ENCODE peak calls at places on chromosomes 16 and 17, in eight cellular contexts. B is HFF-Myc, G is psoas muscle, Z is bronchial epithelial cell, X is PC-9, H is mucosa of descending colon, W is A549, R is ovary. F is an unnamed sample.

GRCh38 chr17:15257316-15257925 is 7.7 kb downstream of the PMP22 start:
- DNase-seq in B (peak), G (peak), Z (peak), X (no peak), H (peak), W (peak), R (peak), F (peak)

GRCh38 chr17:29444589-29444988 is 54.4 kb downstream of the TAOK1 start:
- DNase-seq in B (no peak), G (no peak), Z (peak), X (no peak), H (no peak), W (no peak), R (no peak), F (no peak)

GRCh38 chr16:86085795-86086194 is 186.8 kb downstream of the IRF8 start:
- DNase-seq in B (no peak), G (no peak), Z (no peak), X (no peak), H (no peak), W (no peak), R (no peak), F (peak)

GRCh38 chr17:17721140-17721668 is 39.9 kb downstream of the RAI1 start:
- DNase-seq in B (no peak), G (no peak), Z (no peak), X (peak), H (no peak), W (no peak), R (no peak), F (no peak)

GRCh38 chr17:75457047-75457654 is 716 bp downstream of the TMEM94 start:
- DNase-seq in B (no peak), G (peak), Z (no peak), X (no peak), H (peak), W (peak), R (peak), F (peak)

GRCh38 chr17:34146440-34147043 is 108.5 kb upstream of the CCL2 start:
- DNase-seq in B (no peak), G (no peak), Z (peak), X (no peak), H (peak), W (peak), R (no peak), F (peak)

GRCh38 chr17:74245818-74246204 is 28.2 kb upstream of the DNAI2 start:
- DNase-seq in B (no peak), G (no peak), Z (no peak), X (no peak), H (no peak), W (no peak), R (no peak), F (no peak)

GRCh38 chr17:37698132-37698615 is 46.7 kb downstream of the HNF1B start:
- DNase-seq in B (no peak), G (no peak), Z (peak), X (peak), H (no peak), W (peak), R (no peak), F (no peak)

GRCh38 chr16:12773216-12773615 is 30.5 kb downstream of the CPPED1 start:
- DNase-seq in B (no peak), G (no peak), Z (no peak), X (no peak), H (no peak), W (no peak), R (no peak), F (no peak)

GRCh38 chr16:74862743-74863244 is 88.2 kb upstream of the FA2H start:
- DNase-seq in B (peak), G (no peak), Z (peak), X (peak), H (peak), W (peak), R (no peak), F (no peak)

GRCh38 chr17:83073389-83074063 is 5.9 kb upstream of the METRNL start:
- DNase-seq in B (no peak), G (peak), Z (peak), X (peak), H (peak), W (no peak), R (no peak), F (no peak)

DNA sequence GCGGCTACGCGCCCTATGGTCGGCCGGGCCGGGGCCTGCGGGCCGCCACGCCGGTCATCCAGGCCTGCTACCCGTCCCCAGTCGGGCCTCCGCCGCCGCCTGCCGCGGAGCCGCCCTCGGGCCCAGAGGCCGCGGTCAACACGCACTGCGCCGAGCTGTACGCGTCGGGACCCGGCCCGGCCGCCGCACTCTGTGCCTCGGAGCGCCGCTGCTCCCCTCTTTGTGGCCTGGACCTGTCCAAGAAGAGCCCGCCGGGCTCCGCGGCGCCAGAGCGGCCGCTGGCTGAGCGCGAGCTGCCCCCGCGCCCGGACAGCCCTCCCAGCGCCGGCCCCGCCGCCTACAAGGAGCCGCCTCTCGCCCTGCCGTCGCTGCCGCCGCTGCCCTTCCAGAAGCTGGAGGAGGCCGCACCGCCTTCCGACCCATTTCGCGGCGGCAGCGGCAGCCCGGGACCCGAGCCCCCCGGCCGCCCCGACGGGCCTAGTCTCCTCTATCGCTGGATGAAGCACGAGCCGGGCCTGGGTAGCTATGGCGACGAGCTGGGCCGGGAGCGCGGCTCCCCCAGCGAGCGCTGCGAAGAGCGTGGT is 2.3 kb downstream of the HIC1 start:
- DNase-seq in B (no peak), G (peak), Z (no peak), X (no peak), H (no peak), W (no peak), R (peak), F (no peak)
- H3K4me3 ChIP-seq in B (peak), G (peak), Z (no peak), X (no peak), H (no peak), W (no peak), R (peak), F (no peak)

GRCh38 chr17:79842656-79843474 is 3.6 kb upstream of the CBX4 start:
- DNase-seq in B (no peak), G (no peak), Z (no peak), X (no peak), H (peak), W (no peak), R (peak), F (no peak)
- H3K4me3 ChIP-seq in B (peak), G (peak), Z (peak), X (peak), H (no peak), W (no peak), R (peak), F (peak)

GRCh38 chr17:50165466-50165865 is 339 bp upstream of the SGCA start:
- DNase-seq in B (no peak), G (no peak), Z (no peak), X (no peak), H (no peak), W (no peak), R (no peak), F (peak)

GRCh38 chr17:50165066-50165465 is 739 bp upstream of the SGCA start:
- DNase-seq in B (no peak), G (no peak), Z (no peak), X (no peak), H (no peak), W (no peak), R (no peak), F (peak)

GRCh38 chr17:50165867-50166517 is at the start of gene SGCA:
- DNase-seq in B (no peak), G (peak), Z (no peak), X (no peak), H (no peak), W (no peak), R (no peak), F (peak)

GRCh38 chr17:50163846-50164696 is 1.7 kb upstream of the SGCA start:
- DNase-seq in B (no peak), G (peak), Z (no peak), X (no peak), H (no peak), W (no peak), R (no peak), F (peak)

DNA sequence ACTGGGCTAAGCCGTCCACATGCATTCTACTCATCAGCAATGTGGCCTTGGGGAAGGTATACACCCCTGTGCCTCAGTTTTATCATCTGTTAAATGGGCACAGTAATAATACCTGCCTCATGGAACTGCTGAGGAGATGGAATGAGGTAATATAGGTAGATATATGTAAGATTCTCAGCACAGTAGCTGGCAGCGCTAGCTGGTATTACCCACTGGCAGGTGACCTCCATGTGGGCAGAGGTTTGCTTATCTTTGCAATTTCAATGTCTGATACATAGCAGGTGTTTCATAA is 1.2 kb upstream of the SGCA start:
- DNase-seq in B (no peak), G (no peak), Z (no peak), X (no peak), H (no peak), W (no peak), R (no peak), F (no peak)
- H3K4me3 ChIP-seq in B (no peak), G (peak), Z (no peak), X (no peak), H (no peak), W (no peak), R (no peak), F (no peak)

DNA sequence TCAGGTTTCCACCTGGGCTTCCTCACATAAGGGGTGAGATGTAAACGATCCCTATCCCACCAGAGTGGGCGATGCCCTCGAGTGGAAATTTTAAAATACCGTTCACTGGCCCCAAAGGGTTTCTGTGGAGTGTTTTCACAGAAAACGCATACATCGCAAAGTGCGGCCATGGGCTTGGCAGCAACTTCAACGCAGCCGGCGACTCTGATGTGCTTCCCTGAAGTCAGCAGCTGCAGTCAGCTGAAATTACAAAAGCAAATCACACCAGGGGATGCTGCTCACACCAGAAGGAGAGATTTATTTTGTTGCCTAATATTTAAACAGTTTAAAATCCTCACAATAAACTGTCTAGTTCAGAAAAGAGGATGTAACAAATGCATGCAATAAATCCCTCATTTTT is 17.6 kb upstream of the XYLT2 start:
- DNase-seq in B (no peak), G (no peak), Z (no peak), X (no peak), H (peak), W (no peak), R (no peak), F (no peak)
- H3K4me3 ChIP-seq in B (no peak), G (no peak), Z (no peak), X (no peak), H (no peak), W (no peak), R (no peak), F (no peak)

GRCh38 chr16:28495098-28495793 is 803 bp downstream of the APOBR start:
- DNase-seq in B (no peak), G (no peak), Z (no peak), X (no peak), H (peak), W (no peak), R (no peak), F (peak)

GRCh38 chr16:28492511-28492910 is 637 bp upstream of the CLN3 start:
- DNase-seq in B (no peak), G (no peak), Z (no peak), X (no peak), H (no peak), W (no peak), R (no peak), F (no peak)

GRCh38 chr16:28495795-28496749 is 1.6 kb downstream of the APOBR start:
- DNase-seq in B (no peak), G (no peak), Z (no peak), X (no peak), H (no peak), W (no peak), R (no peak), F (no peak)

GRCh38 chr16:28491970-28492474 is at the start of gene CLN3:
- DNase-seq in B (peak), G (peak), Z (peak), X (peak), H (peak), W (peak), R (peak), F (peak)

DNA sequence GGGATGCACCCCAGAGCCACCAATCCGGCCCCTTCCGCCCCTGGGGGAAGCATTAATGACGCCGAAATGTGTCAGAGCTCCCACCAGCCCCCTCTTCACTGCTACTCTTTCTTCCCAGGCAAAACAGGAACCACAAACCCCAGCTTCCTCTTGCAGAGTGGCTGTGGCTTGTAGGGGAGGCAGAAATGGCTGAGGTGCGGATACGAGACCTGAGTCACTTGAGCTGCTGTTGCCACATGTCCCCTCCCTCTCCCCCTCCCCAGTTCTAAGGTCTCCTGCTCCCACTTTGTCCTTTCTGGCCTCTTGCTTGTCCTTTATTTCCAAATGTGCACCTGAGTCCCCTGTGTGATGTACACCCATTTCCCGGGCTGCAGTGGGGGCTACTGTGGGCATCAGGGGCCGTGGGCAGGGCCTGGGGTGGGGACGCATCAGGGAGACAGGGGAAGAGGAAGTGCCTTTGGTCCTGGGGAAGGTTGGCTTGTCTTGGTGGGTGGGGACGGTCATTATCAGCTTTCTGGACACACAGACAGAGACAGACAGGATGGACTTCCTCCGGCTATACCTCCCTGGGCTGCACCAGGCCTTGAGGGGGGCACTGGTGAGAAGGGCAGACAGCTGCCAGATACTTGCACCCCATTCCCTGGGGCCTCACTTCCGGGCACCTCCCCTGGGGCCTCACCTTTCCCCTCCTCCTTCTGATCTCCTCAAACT is at the start of gene APOBR:
- DNase-seq in B (no peak), G (peak), Z (no peak), X (no peak), H (peak), W (no peak), R (no peak), F (peak)
- H3K4me3 ChIP-seq in B (no peak), G (peak), Z (no peak), X (no peak), H (peak), W (no peak), R (no peak), F (peak)

GRCh38 chr16:50273382-50273690 is 7.0 kb downstream of the ADCY7 start:
- DNase-seq in B (no peak), G (no peak), Z (no peak), X (no peak), H (no peak), W (no peak), R (no peak), F (no peak)
- H3K4me3 ChIP-seq in B (no peak), G (no peak), Z (no peak), X (no peak), H (no peak), W (no peak), R (no peak), F (no peak)

GRCh38 chr16:68470461-68471150 is 22.3 kb upstream of the SMPD3 start:
- DNase-seq in B (no peak), G (peak), Z (no peak), X (no peak), H (peak), W (no peak), R (no peak), F (peak)

GRCh38 chr16:68468849-68469248 is 20.5 kb upstream of the SMPD3 start:
- DNase-seq in B (no peak), G (no peak), Z (no peak), X (peak), H (peak), W (no peak), R (no peak), F (no peak)

GRCh38 chr16:68473358-68474064 is 25.2 kb upstream of the SMPD3 start:
- DNase-seq in B (no peak), G (no peak), Z (no peak), X (no peak), H (no peak), W (no peak), R (no peak), F (peak)

GRCh38 chr16:68472581-68472980 is 24.3 kb upstream of the SMPD3 start:
- DNase-seq in B (no peak), G (no peak), Z (no peak), X (no peak), H (no peak), W (no peak), R (no peak), F (no peak)

GRCh38 chr16:68469728-68470460 is 21.6 kb upstream of the SMPD3 start:
- DNase-seq in B (no peak), G (no peak), Z (no peak), X (no peak), H (peak), W (no peak), R (no peak), F (no peak)
- H3K4me3 ChIP-seq in B (no peak), G (peak), Z (no peak), X (no peak), H (no peak), W (no peak), R (no peak), F (peak)

GRCh38 chr17:46059457-46059856 is 60.4 kb downstream of the STH start:
- DNase-seq in B (no peak), G (no peak), Z (no peak), X (no peak), H (no peak), W (no peak), R (no peak), F (no peak)

GRCh38 chr17:46053911-46054534 is 55.0 kb downstream of the STH start:
- DNase-seq in B (peak), G (no peak), Z (peak), X (no peak), H (no peak), W (peak), R (no peak), F (no peak)

GRCh38 chr17:46060461-46060860 is 61.4 kb downstream of the STH start:
- DNase-seq in B (no peak), G (no peak), Z (no peak), X (no peak), H (no peak), W (no peak), R (no peak), F (no peak)

GRCh38 chr17:46056800-46057304 is 57.8 kb downstream of the STH start:
- DNase-seq in B (no peak), G (no peak), Z (peak), X (peak), H (no peak), W (peak), R (no peak), F (no peak)

GRCh38 chr17:46057366-46057765 is 58.3 kb downstream of the STH start:
- DNase-seq in B (no peak), G (no peak), Z (no peak), X (no peak), H (no peak), W (peak), R (no peak), F (no peak)
- H3K4me3 ChIP-seq in B (no peak), G (no peak), Z (no peak), X (no peak), H (no peak), W (no peak), R (no peak), F (no peak)

F was measured in right lobe of liver.